ENCODE peak calls at places on chromosomes 11 and 22, in six cellular contexts. One of them, this sample, is unnamed. For H3K27me3, the result is how much of the 10 kb centered on the place peaks cover.

GRCh38 chr22:28142361-28142801 is 223.3 kb upstream of the PITPNB start:
- DNase-seq in AG04450: peak
- DNase-seq in suprapubic skin: no peak
- DNase-seq in heart left ventricle: no peak
- DNase-seq in PC-9: peak
- DNase-seq in right lobe of liver: no peak
- DNase-seq in this sample: no peak

GRCh38 chr11:94563176-94563847 is 3.9 kb upstream of the PIWIL4 start:
- DNase-seq in AG04450: peak
- DNase-seq in suprapubic skin: no peak
- DNase-seq in heart left ventricle: no peak
- DNase-seq in PC-9: peak
- DNase-seq in right lobe of liver: no peak
- DNase-seq in this sample: no peak

GRCh38 chr11:69202511-69203221 is 46.9 kb downstream of the SMIM38 start:
- DNase-seq in AG04450: no peak
- DNase-seq in suprapubic skin: peak
- DNase-seq in heart left ventricle: no peak
- DNase-seq in PC-9: no peak
- DNase-seq in right lobe of liver: no peak
- DNase-seq in this sample: no peak

GRCh38 chr11:59463176-59463575 is 6.4 kb downstream of the OR4D6 start:
- DNase-seq in AG04450: no peak
- DNase-seq in suprapubic skin: no peak
- DNase-seq in heart left ventricle: no peak
- DNase-seq in PC-9: no peak
- DNase-seq in right lobe of liver: no peak
- DNase-seq in this sample: no peak

GRCh38 chr11:75422248-75423231 is 10.5 kb downstream of the KLHL35 start:
- DNase-seq in AG04450: no peak
- DNase-seq in suprapubic skin: peak
- DNase-seq in heart left ventricle: no peak
- DNase-seq in PC-9: peak
- DNase-seq in right lobe of liver: peak
- DNase-seq in this sample: no peak

GRCh38 chr11:118447423-118447822 is 11.1 kb downstream of the KMT2A start:
- DNase-seq in AG04450: no peak
- DNase-seq in suprapubic skin: no peak
- DNase-seq in heart left ventricle: no peak
- DNase-seq in PC-9: no peak
- DNase-seq in right lobe of liver: no peak
- DNase-seq in this sample: no peak

GRCh38 chr11:88288560-88288959 is 49.0 kb downstream of the CTSC start:
- DNase-seq in AG04450: no peak
- DNase-seq in suprapubic skin: no peak
- DNase-seq in heart left ventricle: no peak
- DNase-seq in PC-9: no peak
- DNase-seq in right lobe of liver: no peak
- DNase-seq in this sample: no peak

GRCh38 chr11:131108780-131109179 is 192.5 kb upstream of the SNX19 start:
- DNase-seq in AG04450: peak
- DNase-seq in suprapubic skin: no peak
- DNase-seq in heart left ventricle: no peak
- DNase-seq in PC-9: no peak
- DNase-seq in right lobe of liver: no peak
- DNase-seq in this sample: no peak

GRCh38 chr11:36566407-36567053 is 1.3 kb upstream of the RAG1 start:
- DNase-seq in AG04450: no peak
- DNase-seq in suprapubic skin: no peak
- DNase-seq in heart left ventricle: no peak
- DNase-seq in PC-9: no peak
- DNase-seq in right lobe of liver: no peak
- DNase-seq in this sample: no peak

GRCh38 chr11:68446046-68446725 is 14.4 kb upstream of the PPP6R3 start:
- DNase-seq in AG04450: no peak
- DNase-seq in suprapubic skin: no peak
- DNase-seq in heart left ventricle: no peak
- DNase-seq in PC-9: no peak
- DNase-seq in right lobe of liver: no peak
- DNase-seq in this sample: no peak

GRCh38 chr11:122241561-122241960 is 125.5 kb upstream of the BLID start:
- DNase-seq in AG04450: no peak
- DNase-seq in suprapubic skin: no peak
- DNase-seq in heart left ventricle: no peak
- DNase-seq in PC-9: no peak
- DNase-seq in right lobe of liver: no peak
- DNase-seq in this sample: no peak

GRCh38 chr11:68651985-68652682 is 32.2 kb upstream of the GAL start:
- DNase-seq in AG04450: no peak
- DNase-seq in suprapubic skin: no peak
- DNase-seq in heart left ventricle: no peak
- DNase-seq in PC-9: no peak
- DNase-seq in right lobe of liver: no peak
- DNase-seq in this sample: no peak

GRCh38 chr22:45911601-45912271 is 65.2 kb downstream of the WNT7B start:
- DNase-seq in AG04450: no peak
- DNase-seq in suprapubic skin: no peak
- DNase-seq in heart left ventricle: peak
- DNase-seq in PC-9: peak
- DNase-seq in right lobe of liver: no peak
- DNase-seq in this sample: no peak

GRCh38 chr11:124762624-124763155 is 600 bp upstream of the ESAM start:
- DNase-seq in AG04450: no peak
- DNase-seq in suprapubic skin: no peak
- DNase-seq in heart left ventricle: no peak
- DNase-seq in PC-9: no peak
- DNase-seq in right lobe of liver: no peak
- DNase-seq in this sample: no peak

GRCh38 chr11:68200639-68201038 is 12.5 kb downstream of the KMT5B start:
- DNase-seq in AG04450: no peak
- DNase-seq in suprapubic skin: no peak
- DNase-seq in heart left ventricle: no peak
- DNase-seq in PC-9: no peak
- DNase-seq in right lobe of liver: no peak
- DNase-seq in this sample: no peak

GRCh38 chr22:24118689-24119384 is 62.5 kb upstream of the SUSD2 start:
- DNase-seq in AG04450: no peak
- DNase-seq in suprapubic skin: no peak
- DNase-seq in heart left ventricle: peak
- DNase-seq in PC-9: no peak
- DNase-seq in right lobe of liver: no peak
- DNase-seq in this sample: no peak

GRCh38 chr11:34601085-34601444 is 19.8 kb upstream of the EHF start:
- DNase-seq in AG04450: peak
- DNase-seq in suprapubic skin: no peak
- DNase-seq in heart left ventricle: no peak
- DNase-seq in PC-9: no peak
- DNase-seq in right lobe of liver: no peak
- DNase-seq in this sample: no peak

GRCh38 chr22:22342697-22343602 is 98.4 kb downstream of the VPREB1 start:
- DNase-seq in AG04450: no peak
- DNase-seq in suprapubic skin: no peak
- DNase-seq in heart left ventricle: no peak
- DNase-seq in PC-9: peak
- DNase-seq in right lobe of liver: peak
- DNase-seq in this sample: no peak

GRCh38 chr11:62994775-62995174 is 10.0 kb upstream of the SLC22A6 start:
- DNase-seq in AG04450: no peak
- DNase-seq in suprapubic skin: no peak
- DNase-seq in heart left ventricle: no peak
- DNase-seq in PC-9: no peak
- DNase-seq in right lobe of liver: no peak
- DNase-seq in this sample: no peak

GRCh38 chr11:121467965-121468364 is 15.2 kb upstream of the SORL1-AS1 start:
- DNase-seq in AG04450: no peak
- DNase-seq in suprapubic skin: no peak
- DNase-seq in heart left ventricle: no peak
- DNase-seq in PC-9: no peak
- DNase-seq in right lobe of liver: no peak
- DNase-seq in this sample: no peak

GRCh38 chr11:1832181-1832988 is 2.4 kb upstream of the SYT8 start:
- DNase-seq in AG04450: no peak
- DNase-seq in suprapubic skin: peak
- DNase-seq in heart left ventricle: peak
- DNase-seq in PC-9: no peak
- DNase-seq in right lobe of liver: peak
- DNase-seq in this sample: peak

GRCh38 chr22:23106906-23107367 is 34.9 kb downstream of the RSPH14 start:
- DNase-seq in AG04450: no peak
- DNase-seq in suprapubic skin: no peak
- DNase-seq in heart left ventricle: peak
- DNase-seq in PC-9: no peak
- DNase-seq in right lobe of liver: no peak
- DNase-seq in this sample: no peak

GRCh38 chr11:95282337-95282751 is 51.3 kb upstream of the SESN3 start:
- DNase-seq in AG04450: no peak
- DNase-seq in suprapubic skin: no peak
- DNase-seq in heart left ventricle: no peak
- DNase-seq in PC-9: no peak
- DNase-seq in right lobe of liver: peak
- DNase-seq in this sample: no peak

GRCh38 chr22:49299821-49300231 is 527.8 kb downstream of the BRD1 start:
- DNase-seq in AG04450: no peak
- DNase-seq in suprapubic skin: peak
- DNase-seq in heart left ventricle: no peak
- DNase-seq in PC-9: no peak
- DNase-seq in right lobe of liver: no peak
- DNase-seq in this sample: peak

GRCh38 chr11:57359896-57360690 is 20.9 kb downstream of the PRG3 start:
- DNase-seq in AG04450: no peak
- DNase-seq in suprapubic skin: no peak
- DNase-seq in heart left ventricle: no peak
- DNase-seq in PC-9: peak
- DNase-seq in right lobe of liver: no peak
- DNase-seq in this sample: no peak

GRCh38 chr11:74018331-74019005 is 9.6 kb upstream of the UCP3 start:
- DNase-seq in AG04450: peak
- DNase-seq in suprapubic skin: peak
- DNase-seq in heart left ventricle: peak
- DNase-seq in PC-9: peak
- DNase-seq in right lobe of liver: peak
- DNase-seq in this sample: peak

GRCh38 chr11:75325713-75326438 is 25.6 kb downstream of the ARRB1 start:
- DNase-seq in AG04450: peak
- DNase-seq in suprapubic skin: no peak
- DNase-seq in heart left ventricle: peak
- DNase-seq in PC-9: no peak
- DNase-seq in right lobe of liver: no peak
- DNase-seq in this sample: peak

GRCh38 chr11:125257185-125257584 is 92.6 kb downstream of the PKNOX2 start:
- DNase-seq in AG04450: no peak
- DNase-seq in suprapubic skin: no peak
- DNase-seq in heart left ventricle: no peak
- DNase-seq in PC-9: peak
- DNase-seq in right lobe of liver: no peak
- DNase-seq in this sample: no peak

GRCh38 chr11:794766-795637 is 3.1 kb downstream of the SLC25A22 start:
- DNase-seq in AG04450: no peak
- DNase-seq in suprapubic skin: no peak
- DNase-seq in heart left ventricle: no peak
- DNase-seq in PC-9: no peak
- DNase-seq in right lobe of liver: peak
- DNase-seq in this sample: no peak

GRCh38 chr11:72239296-72239848 is 4.6 kb downstream of the PHOX2A start:
- DNase-seq in AG04450: no peak
- DNase-seq in suprapubic skin: peak
- DNase-seq in heart left ventricle: peak
- DNase-seq in PC-9: no peak
- DNase-seq in right lobe of liver: peak
- DNase-seq in this sample: no peak

GRCh38 chr22:45455212-45455611 is 41.7 kb downstream of the RIBC2 start:
- DNase-seq in AG04450: no peak
- DNase-seq in suprapubic skin: no peak
- DNase-seq in heart left ventricle: no peak
- DNase-seq in PC-9: no peak
- DNase-seq in right lobe of liver: no peak
- DNase-seq in this sample: no peak

GRCh38 chr22:20243545-20244249 is 24.4 kb downstream of the RTN4R start:
- DNase-seq in AG04450: peak
- DNase-seq in suprapubic skin: no peak
- DNase-seq in heart left ventricle: peak
- DNase-seq in PC-9: no peak
- DNase-seq in right lobe of liver: no peak
- DNase-seq in this sample: peak

GRCh38 chr22:46537221-46537945 is at the start of gene CELSR1:
- DNase-seq in AG04450: no peak
- DNase-seq in suprapubic skin: no peak
- DNase-seq in heart left ventricle: no peak
- DNase-seq in PC-9: peak
- DNase-seq in right lobe of liver: no peak
- DNase-seq in this sample: no peak

GRCh38 chr11:33263549-33263948 is 6.4 kb downstream of the HIPK3 start:
- DNase-seq in AG04450: no peak
- DNase-seq in suprapubic skin: no peak
- DNase-seq in heart left ventricle: no peak
- DNase-seq in PC-9: no peak
- DNase-seq in right lobe of liver: no peak
- DNase-seq in this sample: no peak
- H3K4me3 ChIP-seq in AG04450: no peak
- H3K4me3 ChIP-seq in suprapubic skin: peak
- H3K4me3 ChIP-seq in heart left ventricle: no peak
- H3K4me3 ChIP-seq in PC-9: no peak
- H3K4me3 ChIP-seq in right lobe of liver: no peak
- H3K4me3 ChIP-seq in this sample: no peak

GRCh38 chr22:29200901-29201300 is 4.8 kb upstream of the EMID1 start:
- DNase-seq in AG04450: no peak
- DNase-seq in suprapubic skin: no peak
- DNase-seq in heart left ventricle: no peak
- DNase-seq in PC-9: no peak
- DNase-seq in right lobe of liver: peak
- DNase-seq in this sample: no peak
- H3K27me3 ChIP-seq in AG04450: under half
- H3K27me3 ChIP-seq in suprapubic skin: under half
- H3K27me3 ChIP-seq in heart left ventricle: under half
- H3K27me3 ChIP-seq in PC-9: under half
- H3K27me3 ChIP-seq in right lobe of liver: under half
- H3K27me3 ChIP-seq in this sample: under half

GRCh38 chr11:32288276-32288675 is 147.1 kb downstream of the WT1 start:
- DNase-seq in AG04450: no peak
- DNase-seq in suprapubic skin: no peak
- DNase-seq in heart left ventricle: no peak
- DNase-seq in PC-9: no peak
- DNase-seq in right lobe of liver: no peak
- DNase-seq in this sample: no peak
- TF ChIP-seq CTCF in AG04450: peak
- TF ChIP-seq CTCF in suprapubic skin: no peak
- TF ChIP-seq CTCF in heart left ventricle: no peak
- TF ChIP-seq CTCF in PC-9: peak
- TF ChIP-seq CTCF in right lobe of liver: no peak
- TF ChIP-seq CTCF in this sample: no peak

DNA sequence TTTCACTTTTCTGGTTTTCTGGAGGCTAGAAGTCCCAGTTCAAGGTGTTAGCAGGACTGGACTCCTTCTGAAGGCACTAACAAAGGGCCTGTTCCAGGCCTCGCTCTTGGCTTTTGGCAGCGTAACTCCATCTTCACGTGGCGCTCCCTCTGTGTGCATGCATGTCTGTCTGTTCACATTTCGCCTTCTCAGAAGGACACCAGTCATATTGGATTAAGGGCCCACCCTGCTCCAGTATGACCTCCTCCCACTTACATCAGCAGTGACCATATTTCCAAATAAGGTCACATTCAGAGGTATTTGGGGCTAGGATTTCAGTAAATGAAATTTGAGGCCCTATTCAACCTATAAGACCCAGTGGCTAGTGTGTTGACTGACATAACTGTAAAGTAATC is 20.0 kb downstream of the APLP2 start:
- DNase-seq in AG04450: no peak
- DNase-seq in suprapubic skin: no peak
- DNase-seq in heart left ventricle: no peak
- DNase-seq in PC-9: no peak
- DNase-seq in right lobe of liver: no peak
- DNase-seq in this sample: no peak
- H3K4me3 ChIP-seq in AG04450: no peak
- H3K4me3 ChIP-seq in suprapubic skin: no peak
- H3K4me3 ChIP-seq in heart left ventricle: no peak
- H3K4me3 ChIP-seq in PC-9: no peak
- H3K4me3 ChIP-seq in right lobe of liver: no peak
- H3K4me3 ChIP-seq in this sample: no peak